ENCODE peak calls at places on chromosomes 2 and 18, in six cellular contexts. F is heart left ventricle, Q is Panc1, E is astrocyte of the spinal cord, Y is transverse colon, G is ovary. M is an unnamed sample.

GRCh38 chr2:226756131-226756530 is 43.5 kb downstream of the IRS1 start:
- DNase-seq in F (no peak), Q (peak), E (peak), Y (no peak), G (no peak), M (no peak)

GRCh38 chr2:10277293-10278028 is 25.2 kb upstream of the HPCAL1 start:
- DNase-seq in F (no peak), Q (no peak), E (no peak), Y (no peak), G (no peak), M (no peak)

GRCh38 chr18:8701546-8702118 is 3.7 kb upstream of the MTCL1 start:
- DNase-seq in F (no peak), Q (no peak), E (peak), Y (no peak), G (no peak), M (no peak)

GRCh38 chr18:77911973-77912372 is 662.3 kb downstream of the GALR1 start:
- DNase-seq in F (no peak), Q (no peak), E (no peak), Y (no peak), G (no peak), M (no peak)

GRCh38 chr2:105379741-105380186 is 19.1 kb downstream of the FHL2 start:
- DNase-seq in F (no peak), Q (no peak), E (no peak), Y (no peak), G (peak), M (no peak)

GRCh38 chr2:72041638-72042111 is 106.0 kb downstream of the CYP26B1 start:
- DNase-seq in F (no peak), Q (no peak), E (no peak), Y (no peak), G (no peak), M (no peak)

GRCh38 chr2:106314427-106314826 is 120.3 kb upstream of the UXS1 start:
- DNase-seq in F (no peak), Q (no peak), E (no peak), Y (no peak), G (no peak), M (no peak)

GRCh38 chr18:79609841-79610281 is 69.7 kb upstream of the CTDP1 start:
- DNase-seq in F (peak), Q (no peak), E (no peak), Y (no peak), G (peak), M (no peak)

GRCh38 chr2:237731663-237732062 is 66.9 kb upstream of the RBM44 start:
- DNase-seq in F (no peak), Q (no peak), E (peak), Y (no peak), G (no peak), M (no peak)

GRCh38 chr2:32008811-32009478 is 1.9 kb downstream of the MEMO1 start:
- DNase-seq in F (no peak), Q (no peak), E (peak), Y (peak), G (no peak), M (no peak)

GRCh38 chr2:16264931-16265540 is 324.7 kb downstream of the MYCN start:
- DNase-seq in F (no peak), Q (no peak), E (no peak), Y (no peak), G (no peak), M (no peak)

GRCh38 chr2:118667366-118667765 is 180.1 kb downstream of the EN1 start:
- DNase-seq in F (no peak), Q (no peak), E (peak), Y (no peak), G (no peak), M (no peak)

GRCh38 chr2:38751043-38751846 is at the start of gene SRSF7:
- DNase-seq in F (peak), Q (peak), E (peak), Y (peak), G (peak), M (peak)

GRCh38 chr2:9941196-9941995 is 10.1 kb upstream of the GRHL1 start:
- DNase-seq in F (no peak), Q (no peak), E (peak), Y (no peak), G (no peak), M (no peak)

GRCh38 chr2:166417669-166418068 is 41.9 kb upstream of the SCN9A start:
- DNase-seq in F (no peak), Q (no peak), E (peak), Y (no peak), G (no peak), M (no peak)

GRCh38 chr2:96771792-96772618 is 11.3 kb downstream of the CNNM4 start:
- DNase-seq in F (no peak), Q (no peak), E (no peak), Y (peak), G (no peak), M (no peak)

GRCh38 chr2:19611491-19612332 is 253.3 kb upstream of the OSR1 start:
- DNase-seq in F (no peak), Q (no peak), E (peak), Y (peak), G (no peak), M (no peak)

GRCh38 chr2:32559136-32559535 is 68.7 kb upstream of the TTC27 start:
- DNase-seq in F (no peak), Q (no peak), E (no peak), Y (no peak), G (no peak), M (no peak)

GRCh38 chr2:220279372-220279771 is 651.9 kb downstream of the SLC4A3 start:
- DNase-seq in F (no peak), Q (no peak), E (peak), Y (no peak), G (no peak), M (no peak)

GRCh38 chr2:148644885-148645134 is 259 bp downstream of the EPC2 start:
- DNase-seq in F (no peak), Q (no peak), E (no peak), Y (no peak), G (no peak), M (no peak)

GRCh38 chr2:42495234-42495581 is 1.4 kb upstream of the KCNG3 start:
- DNase-seq in F (no peak), Q (no peak), E (no peak), Y (no peak), G (no peak), M (no peak)

GRCh38 chr2:42493468-42493884 is 306 bp downstream of the KCNG3 start:
- DNase-seq in F (no peak), Q (no peak), E (no peak), Y (no peak), G (no peak), M (no peak)

GRCh38 chr2:42493885-42494433 is at the start of gene KCNG3:
- DNase-seq in F (peak), Q (no peak), E (peak), Y (peak), G (peak), M (no peak)

GRCh38 chr2:42494434-42495233 is 852 bp upstream of the KCNG3 start:
- DNase-seq in F (peak), Q (peak), E (peak), Y (peak), G (peak), M (no peak)

DNA sequence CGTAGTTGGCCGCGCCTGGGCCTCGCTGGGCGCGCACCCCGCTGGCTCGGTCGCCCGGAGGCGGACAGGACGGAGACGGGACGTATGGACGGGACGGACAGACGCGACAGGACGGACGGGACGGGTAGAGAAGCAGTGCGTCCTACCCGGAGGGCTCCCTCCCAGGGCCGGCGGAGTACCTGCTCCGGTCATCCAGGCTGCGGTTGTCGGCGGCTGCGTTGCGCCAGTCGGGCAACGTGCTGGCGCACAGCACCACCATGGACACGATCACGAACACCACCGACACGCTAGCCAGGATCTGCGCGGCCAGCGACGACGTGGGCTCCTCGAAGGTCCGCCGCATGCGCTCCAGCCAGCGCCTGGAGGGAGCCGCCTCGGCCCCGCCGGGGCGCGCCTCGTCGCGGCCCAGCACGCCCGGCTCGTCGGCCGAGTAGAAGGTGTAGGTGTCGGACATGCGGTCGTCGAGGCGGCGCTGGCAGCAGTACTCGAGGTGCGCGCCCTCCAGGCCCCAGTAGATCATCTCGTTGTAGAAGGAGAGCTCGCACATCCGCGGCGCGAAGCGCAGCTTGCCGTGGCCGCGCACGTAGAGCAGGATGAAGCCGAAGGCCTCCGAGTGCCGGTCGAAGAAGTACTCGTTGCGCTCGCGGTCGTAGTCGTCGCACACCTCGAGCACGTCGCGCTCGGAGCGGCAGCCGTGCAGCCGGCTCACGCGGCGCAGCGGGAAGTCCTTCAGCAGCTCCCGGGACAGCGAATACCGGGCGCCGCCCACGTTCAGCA is 903 bp downstream of the KCNG3 start:
- DNase-seq in F (no peak), Q (no peak), E (no peak), Y (peak), G (peak), M (no peak)
- H3K4me3 ChIP-seq in F (peak), Q (peak), E (no peak), Y (no peak), G (peak), M (peak)

GRCh38 chr2:234981197-234982095 is 29.6 kb downstream of the SH3BP4 start:
- DNase-seq in F (peak), Q (peak), E (peak), Y (peak), G (peak), M (peak)
- H3K4me3 ChIP-seq in F (peak), Q (peak), E (peak), Y (no peak), G (peak), M (peak)

GRCh38 chr18:23618862-23619387 is 32.6 kb upstream of the NPC1 start:
- DNase-seq in F (peak), Q (no peak), E (no peak), Y (no peak), G (peak), M (no peak)
- H3K4me3 ChIP-seq in F (peak), Q (peak), E (peak), Y (no peak), G (peak), M (peak)

GRCh38 chr2:169118060-169118459 is 48.7 kb downstream of the DHRS9 start:
- DNase-seq in F (peak), Q (no peak), E (no peak), Y (no peak), G (no peak), M (no peak)

GRCh38 chr2:169119117-169119770 is 49.9 kb downstream of the DHRS9 start:
- DNase-seq in F (no peak), Q (no peak), E (peak), Y (no peak), G (no peak), M (no peak)

GRCh38 chr2:169116993-169117392 is 47.6 kb downstream of the DHRS9 start:
- DNase-seq in F (no peak), Q (no peak), E (no peak), Y (no peak), G (no peak), M (no peak)

GRCh38 chr2:169116307-169116706 is 46.9 kb downstream of the DHRS9 start:
- DNase-seq in F (no peak), Q (no peak), E (no peak), Y (no peak), G (no peak), M (no peak)

DNA sequence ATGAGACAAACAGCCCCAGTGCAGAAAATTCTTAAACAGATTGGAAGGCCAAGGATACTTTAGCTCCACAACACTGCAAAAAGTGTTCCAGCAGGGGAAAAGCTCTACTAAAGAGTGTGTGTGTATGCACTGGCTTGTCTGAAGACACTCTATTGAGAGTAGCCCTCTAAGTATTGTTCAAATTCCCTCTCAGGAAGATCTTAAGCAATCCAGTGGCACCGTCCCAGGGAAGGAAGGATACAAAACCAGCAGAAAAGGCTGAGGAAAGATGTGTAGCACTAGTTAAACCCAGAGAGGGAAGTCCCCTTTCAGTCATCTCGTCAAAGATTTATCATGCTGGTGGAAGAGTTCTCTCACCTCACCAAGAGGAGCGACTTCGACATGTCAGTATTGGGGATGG is 50.5 kb downstream of the DHRS9 start:
- DNase-seq in F (no peak), Q (no peak), E (no peak), Y (no peak), G (no peak), M (no peak)
- H3K4me3 ChIP-seq in F (no peak), Q (no peak), E (no peak), Y (no peak), G (no peak), M (no peak)

DNA sequence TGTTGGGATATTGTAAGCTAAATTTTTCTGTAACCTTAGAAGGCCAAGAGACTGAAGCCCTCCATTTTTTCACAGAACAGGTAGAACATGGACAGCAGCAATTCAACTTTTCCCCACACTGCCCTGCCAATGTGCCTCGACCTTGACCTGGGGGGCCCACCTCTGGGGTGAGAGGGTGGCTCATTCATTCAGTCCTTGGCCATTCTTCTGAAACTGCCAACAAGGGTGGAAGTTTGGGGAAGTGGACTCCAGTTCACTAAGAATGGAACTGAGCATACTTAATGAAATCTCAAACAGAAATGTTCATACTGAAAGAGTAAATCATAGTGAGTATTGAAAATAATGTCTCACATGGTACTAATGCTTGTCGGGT is 1.1 kb downstream of the EEF1B2 start:
- DNase-seq in F (no peak), Q (no peak), E (no peak), Y (no peak), G (no peak), M (no peak)
- H3K4me3 ChIP-seq in F (peak), Q (peak), E (peak), Y (no peak), G (peak), M (peak)

DNA sequence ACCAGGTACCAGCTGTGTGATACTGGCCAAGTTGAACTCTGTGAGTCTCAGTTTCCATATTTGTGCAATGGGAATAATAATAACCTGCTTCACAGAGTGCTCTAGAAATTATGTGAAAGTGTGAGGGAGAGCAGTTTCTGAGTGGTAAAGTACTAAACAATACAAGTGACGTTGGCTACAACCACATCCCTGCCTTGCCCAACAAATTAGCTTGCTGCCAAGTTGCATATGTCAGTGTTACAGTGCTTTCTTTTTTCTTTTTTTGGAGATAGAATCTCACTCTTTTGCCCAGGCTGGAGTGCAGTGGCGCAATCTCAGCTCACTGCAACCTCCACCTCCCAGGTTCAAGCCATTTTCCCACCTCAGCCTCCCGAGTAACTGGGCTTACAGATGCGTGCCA is 533.6 kb upstream of the MEX3C start:
- DNase-seq in F (no peak), Q (no peak), E (no peak), Y (no peak), G (no peak), M (no peak)
- H3K4me3 ChIP-seq in F (no peak), Q (no peak), E (no peak), Y (no peak), G (no peak), M (no peak)

GRCh38 chr2:201607568-201607967 is 35.7 kb downstream of the TMEM237 start:
- DNase-seq in F (no peak), Q (no peak), E (no peak), Y (no peak), G (no peak), M (no peak)

DNA sequence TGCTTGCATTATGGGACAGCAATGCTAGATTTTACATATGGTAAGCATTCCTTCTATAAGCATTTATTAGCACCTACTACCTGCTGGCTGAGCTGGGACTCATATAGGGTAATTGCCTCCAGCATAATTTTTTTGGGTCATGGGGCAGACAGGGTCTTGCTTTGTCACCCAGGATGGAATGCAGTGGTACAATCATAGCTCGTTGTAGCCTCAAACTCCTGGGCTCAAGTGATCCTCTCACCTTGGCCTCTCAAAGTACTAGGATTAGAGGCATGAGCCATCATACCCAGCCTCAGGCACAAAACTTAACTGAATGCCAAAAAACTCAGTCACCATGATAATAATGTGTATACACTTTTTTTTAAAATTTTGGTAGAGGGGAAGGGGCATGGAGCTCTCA is 35.3 kb downstream of the TMEM237 start:
- DNase-seq in F (no peak), Q (no peak), E (no peak), Y (no peak), G (no peak), M (no peak)
- H3K4me3 ChIP-seq in F (no peak), Q (no peak), E (no peak), Y (no peak), G (no peak), M (no peak)

GRCh38 chr18:59008302-59008974 is 131.2 kb upstream of the SEC11C start:
- DNase-seq in F (no peak), Q (no peak), E (peak), Y (no peak), G (no peak), M (no peak)

GRCh38 chr18:59012815-59013677 is 126.6 kb upstream of the SEC11C start:
- DNase-seq in F (no peak), Q (no peak), E (no peak), Y (no peak), G (no peak), M (no peak)

GRCh38 chr18:59013744-59014143 is 125.9 kb upstream of the SEC11C start:
- DNase-seq in F (no peak), Q (no peak), E (no peak), Y (no peak), G (no peak), M (no peak)

GRCh38 chr18:59009846-59010245 is 129.8 kb upstream of the SEC11C start:
- DNase-seq in F (no peak), Q (no peak), E (no peak), Y (no peak), G (no peak), M (no peak)

DNA sequence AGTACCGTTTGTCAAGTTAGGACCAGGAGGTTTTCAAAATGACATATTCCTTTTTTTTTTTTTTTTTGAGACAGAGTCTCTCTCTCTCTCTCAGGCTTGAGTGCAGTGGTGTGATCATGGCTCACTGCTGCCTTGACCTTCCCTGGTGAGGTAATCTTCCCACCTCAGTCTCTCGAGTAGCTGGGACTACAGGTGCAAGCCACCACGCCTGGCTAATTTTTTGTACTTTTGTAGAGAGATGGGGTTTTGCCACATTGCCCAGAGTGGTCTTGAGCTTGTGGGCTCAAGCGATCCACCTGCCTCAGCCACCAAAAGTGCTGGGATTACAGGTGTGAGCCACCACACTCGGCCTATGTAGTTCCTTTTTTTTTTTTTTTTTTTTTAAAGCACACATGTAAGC is 127.9 kb upstream of the SEC11C start:
- DNase-seq in F (no peak), Q (no peak), E (no peak), Y (no peak), G (no peak), M (no peak)
- H3K4me3 ChIP-seq in F (no peak), Q (no peak), E (no peak), Y (no peak), G (no peak), M (no peak)